ENCODE peak calls at places on chromosomes 7 and 10, in six cellular contexts. One of them, this sample, is unnamed.

GRCh38 chr7:83478601-83479000 is 170.3 kb downstream of the SEMA3E start:
- DNase-seq in A673: no peak
- DNase-seq in tibial artery: no peak
- DNase-seq in uterus: no peak
- DNase-seq in heart left ventricle: no peak
- DNase-seq in psoas muscle: no peak
- DNase-seq in this sample: no peak

GRCh38 chr7:83936056-83936703 is 258.4 kb downstream of the SEMA3A start:
- DNase-seq in A673: peak; percentile 88
- DNase-seq in tibial artery: no peak
- DNase-seq in uterus: peak; percentile 13
- DNase-seq in heart left ventricle: peak; percentile 22
- DNase-seq in psoas muscle: peak; percentile 54
- DNase-seq in this sample: no peak

GRCh38 chr10:93106631-93107072 is 33.0 kb downstream of the CYP26A1 start:
- DNase-seq in A673: no peak
- DNase-seq in tibial artery: no peak
- DNase-seq in uterus: no peak
- DNase-seq in heart left ventricle: no peak
- DNase-seq in psoas muscle: no peak
- DNase-seq in this sample: no peak

GRCh38 chr7:98250789-98251188 is 1.2 kb downstream of the TECPR1 start:
- DNase-seq in A673: no peak
- DNase-seq in tibial artery: no peak
- DNase-seq in uterus: no peak
- DNase-seq in heart left ventricle: no peak
- DNase-seq in psoas muscle: no peak
- DNase-seq in this sample: no peak

GRCh38 chr7:87628780-87629569 is 777 bp downstream of the RUNDC3B start:
- DNase-seq in A673: peak; percentile 1
- DNase-seq in tibial artery: no peak
- DNase-seq in uterus: peak; percentile 19
- DNase-seq in heart left ventricle: peak; percentile 14
- DNase-seq in psoas muscle: peak; percentile 57
- DNase-seq in this sample: no peak

GRCh38 chr7:71817931-71818330 is 594.2 kb downstream of the CALN1 start:
- DNase-seq in A673: no peak
- DNase-seq in tibial artery: no peak
- DNase-seq in uterus: no peak
- DNase-seq in heart left ventricle: no peak
- DNase-seq in psoas muscle: no peak
- DNase-seq in this sample: no peak

GRCh38 chr10:59181668-59182067 is 5.2 kb downstream of the PHYHIPL start:
- DNase-seq in A673: peak; percentile 58
- DNase-seq in tibial artery: no peak
- DNase-seq in uterus: no peak
- DNase-seq in heart left ventricle: peak; percentile 5
- DNase-seq in psoas muscle: no peak
- DNase-seq in this sample: no peak

GRCh38 chr10:90777614-90778013 is 80.2 kb downstream of the HTR7 start:
- DNase-seq in A673: no peak
- DNase-seq in tibial artery: no peak
- DNase-seq in uterus: no peak
- DNase-seq in heart left ventricle: no peak
- DNase-seq in psoas muscle: no peak
- DNase-seq in this sample: no peak

GRCh38 chr7:139095194-139095659 is 14.3 kb downstream of the ZC3HAV1 start:
- DNase-seq in A673: no peak
- DNase-seq in tibial artery: peak; percentile 27
- DNase-seq in uterus: no peak
- DNase-seq in heart left ventricle: no peak
- DNase-seq in psoas muscle: peak; percentile 54
- DNase-seq in this sample: no peak

GRCh38 chr7:91636129-91636724 is 244.3 kb downstream of the MTERF1 start:
- DNase-seq in A673: peak; percentile 67
- DNase-seq in tibial artery: peak; percentile 21
- DNase-seq in uterus: no peak
- DNase-seq in heart left ventricle: no peak
- DNase-seq in psoas muscle: no peak
- DNase-seq in this sample: no peak

GRCh38 chr10:24556746-24557742 is 166.6 kb downstream of the ARHGAP21 start:
- DNase-seq in A673: peak; percentile 85
- DNase-seq in tibial artery: no peak
- DNase-seq in uterus: no peak
- DNase-seq in heart left ventricle: no peak
- DNase-seq in psoas muscle: no peak
- DNase-seq in this sample: no peak

GRCh38 chr10:38741226-38741625 is 647.1 kb downstream of the ZNF37A start:
- DNase-seq in A673: no peak
- DNase-seq in tibial artery: no peak
- DNase-seq in uterus: no peak
- DNase-seq in heart left ventricle: no peak
- DNase-seq in psoas muscle: no peak
- DNase-seq in this sample: no peak

GRCh38 chr7:140364819-140365218 is 33.5 kb downstream of the SLC37A3 start:
- DNase-seq in A673: no peak
- DNase-seq in tibial artery: no peak
- DNase-seq in uterus: no peak
- DNase-seq in heart left ventricle: no peak
- DNase-seq in psoas muscle: no peak
- DNase-seq in this sample: no peak

GRCh38 chr10:90418869-90419652 is 438.8 kb downstream of the HTR7 start:
- DNase-seq in A673: no peak
- DNase-seq in tibial artery: no peak
- DNase-seq in uterus: no peak
- DNase-seq in heart left ventricle: no peak
- DNase-seq in psoas muscle: no peak
- DNase-seq in this sample: peak; percentile 72

GRCh38 chr10:31730776-31731175 is 197.9 kb downstream of the ARHGAP12 start:
- DNase-seq in A673: no peak
- DNase-seq in tibial artery: no peak
- DNase-seq in uterus: no peak
- DNase-seq in heart left ventricle: no peak
- DNase-seq in psoas muscle: no peak
- DNase-seq in this sample: no peak

GRCh38 chr7:911791-912480 is 35.6 kb downstream of the GET4 start:
- DNase-seq in A673: no peak
- DNase-seq in tibial artery: no peak
- DNase-seq in uterus: no peak
- DNase-seq in heart left ventricle: no peak
- DNase-seq in psoas muscle: no peak
- DNase-seq in this sample: no peak

GRCh38 chr7:23184709-23185354 is 3.0 kb downstream of the NUP42 start:
- DNase-seq in A673: peak; percentile 74
- DNase-seq in tibial artery: peak; percentile 60
- DNase-seq in uterus: peak; percentile 53
- DNase-seq in heart left ventricle: peak; percentile 33
- DNase-seq in psoas muscle: no peak
- DNase-seq in this sample: no peak

GRCh38 chr10:104208730-104209129 is 23.4 kb downstream of the CFAP43 start:
- DNase-seq in A673: no peak
- DNase-seq in tibial artery: no peak
- DNase-seq in uterus: no peak
- DNase-seq in heart left ventricle: no peak
- DNase-seq in psoas muscle: no peak
- DNase-seq in this sample: no peak

GRCh38 chr7:135454060-135454459 is 55.8 kb downstream of the CNOT4 start:
- DNase-seq in A673: no peak
- DNase-seq in tibial artery: no peak
- DNase-seq in uterus: no peak
- DNase-seq in heart left ventricle: no peak
- DNase-seq in psoas muscle: no peak
- DNase-seq in this sample: no peak

GRCh38 chr10:73647211-73647874 is 6.1 kb upstream of the MYOZ1 start:
- DNase-seq in A673: peak; percentile 87
- DNase-seq in tibial artery: peak; percentile 64
- DNase-seq in uterus: peak; percentile 61
- DNase-seq in heart left ventricle: peak; percentile 41
- DNase-seq in psoas muscle: peak; percentile 78
- DNase-seq in this sample: no peak

GRCh38 chr7:82805527-82805960 is 357.1 kb downstream of the PCLO start:
- DNase-seq in A673: peak; percentile 95
- DNase-seq in tibial artery: no peak
- DNase-seq in uterus: no peak
- DNase-seq in heart left ventricle: no peak
- DNase-seq in psoas muscle: no peak
- DNase-seq in this sample: no peak

GRCh38 chr10:60434418-60435046 is 44.9 kb upstream of the ANK3 start:
- DNase-seq in A673: peak; percentile 72
- DNase-seq in tibial artery: peak; percentile 26
- DNase-seq in uterus: peak; percentile 22
- DNase-seq in heart left ventricle: peak; percentile 21
- DNase-seq in psoas muscle: no peak
- DNase-seq in this sample: no peak

DNA sequence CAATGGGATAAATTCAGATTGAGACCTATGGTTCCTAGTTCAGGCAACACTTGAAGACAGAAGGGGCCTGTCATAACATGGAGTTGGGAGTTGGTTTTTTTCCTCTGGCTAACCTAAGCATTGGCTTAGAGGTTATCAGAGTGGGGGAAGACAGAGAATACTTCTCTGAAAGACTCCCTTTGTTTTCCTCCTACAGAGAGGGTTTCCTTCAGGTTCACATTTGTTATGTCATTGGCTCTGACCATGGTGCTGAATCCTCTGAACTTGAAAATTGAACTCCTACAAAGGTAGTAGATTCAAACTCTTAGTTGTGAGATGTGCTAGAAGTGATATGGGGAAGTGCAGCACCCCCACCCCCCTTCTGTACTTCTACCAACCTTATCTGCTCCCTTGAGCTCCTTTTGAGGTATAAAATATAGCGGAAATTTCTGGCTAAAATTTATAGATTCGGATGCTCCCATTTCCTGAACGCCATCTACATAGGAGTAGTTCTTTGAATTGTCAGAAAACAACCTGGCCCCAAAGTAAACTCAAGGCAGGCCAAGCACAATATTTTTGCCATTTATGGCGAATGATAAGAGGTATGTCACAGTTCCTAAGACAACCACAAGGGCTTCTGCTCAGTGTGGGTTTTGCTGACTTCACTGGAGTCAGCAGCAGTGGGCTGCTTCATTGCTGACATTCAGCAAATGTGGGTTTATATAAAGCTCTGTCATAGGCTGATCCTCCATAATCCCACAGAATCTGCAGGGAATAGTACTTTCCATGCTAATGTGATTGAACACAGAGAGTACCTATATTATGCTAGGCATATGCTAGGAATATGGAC is 131.6 kb upstream of the KLF14 start:
- DNase-seq in A673: no peak
- DNase-seq in tibial artery: no peak
- DNase-seq in uterus: no peak
- DNase-seq in heart left ventricle: no peak
- DNase-seq in psoas muscle: no peak
- DNase-seq in this sample: no peak
- TF ChIP-seq CTCF in A673: peak; percentile 22
- TF ChIP-seq CTCF in tibial artery: no peak
- TF ChIP-seq CTCF in uterus: no peak
- TF ChIP-seq CTCF in heart left ventricle: no peak
- TF ChIP-seq CTCF in psoas muscle: no peak
- TF ChIP-seq CTCF in this sample: no peak

DNA sequence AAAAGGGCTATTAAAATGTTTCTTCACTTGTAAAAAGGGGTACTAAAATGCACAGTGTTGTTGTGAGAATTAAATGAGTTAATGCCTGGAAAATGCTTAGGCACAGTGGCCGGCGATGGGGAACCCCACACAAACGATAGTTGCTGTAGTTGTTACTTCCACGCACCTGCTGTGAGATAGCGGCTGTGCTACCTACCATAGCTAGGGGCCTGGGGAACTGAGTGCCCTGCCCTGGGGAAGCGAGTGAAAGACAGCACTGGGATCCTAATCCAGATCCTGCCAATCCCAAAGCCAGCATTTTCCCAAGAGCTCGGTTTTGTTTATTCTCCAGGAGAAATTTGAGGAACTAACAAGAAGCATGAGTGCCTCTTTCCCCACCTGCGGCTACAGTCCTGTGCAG is 27.8 kb downstream of the DDC start:
- DNase-seq in A673: no peak
- DNase-seq in tibial artery: no peak
- DNase-seq in uterus: no peak
- DNase-seq in heart left ventricle: no peak
- DNase-seq in psoas muscle: no peak
- DNase-seq in this sample: no peak
- H3K27ac ChIP-seq in A673: no peak overlapping the region
- H3K27ac ChIP-seq in tibial artery: no peak overlapping the region
- H3K27ac ChIP-seq in uterus: no peak overlapping the region
- H3K27ac ChIP-seq in heart left ventricle: no peak overlapping the region
- H3K27ac ChIP-seq in psoas muscle: no peak overlapping the region
- H3K27ac ChIP-seq in this sample: no peak overlapping the region

GRCh38 chr10:117554371-117554770 is 11.8 kb downstream of the EMX2 start:
- DNase-seq in A673: no peak
- DNase-seq in tibial artery: no peak
- DNase-seq in uterus: no peak
- DNase-seq in heart left ventricle: no peak
- DNase-seq in psoas muscle: no peak
- DNase-seq in this sample: no peak

GRCh38 chr10:117553171-117553814 is 10.7 kb downstream of the EMX2 start:
- DNase-seq in A673: no peak
- DNase-seq in tibial artery: no peak
- DNase-seq in uterus: peak; percentile 68
- DNase-seq in heart left ventricle: no peak
- DNase-seq in psoas muscle: peak; percentile 60
- DNase-seq in this sample: no peak

GRCh38 chr10:117552759-117553158 is 10.2 kb downstream of the EMX2 start:
- DNase-seq in A673: no peak
- DNase-seq in tibial artery: no peak
- DNase-seq in uterus: peak; percentile 59
- DNase-seq in heart left ventricle: no peak
- DNase-seq in psoas muscle: no peak
- DNase-seq in this sample: no peak

GRCh38 chr10:117555017-117555416 is 12.5 kb downstream of the EMX2 start:
- DNase-seq in A673: no peak
- DNase-seq in tibial artery: no peak
- DNase-seq in uterus: no peak
- DNase-seq in heart left ventricle: no peak
- DNase-seq in psoas muscle: no peak
- DNase-seq in this sample: no peak

GRCh38 chr10:117553815-117554172 is 11.2 kb downstream of the EMX2 start:
- DNase-seq in A673: no peak
- DNase-seq in tibial artery: no peak
- DNase-seq in uterus: no peak
- DNase-seq in heart left ventricle: no peak
- DNase-seq in psoas muscle: no peak
- DNase-seq in this sample: no peak
- H3K4me1 ChIP-seq in A673: no peaks in the 10 kb centered on the region
- H3K4me1 ChIP-seq in tibial artery: peaks cover 27% of the 10 kb centered on the region
- H3K4me1 ChIP-seq in uterus: peaks cover 8% of the 10 kb centered on the region
- H3K4me1 ChIP-seq in heart left ventricle: no peaks in the 10 kb centered on the region
- H3K4me1 ChIP-seq in psoas muscle: peaks cover 31% of the 10 kb centered on the region
- H3K4me1 ChIP-seq in this sample: no peaks in the 10 kb centered on the region

GRCh38 chr7:143355450-143356385 is 6.8 kb downstream of the FAM131B start:
- DNase-seq in A673: no peak
- DNase-seq in tibial artery: no peak
- DNase-seq in uterus: no peak
- DNase-seq in heart left ventricle: no peak
- DNase-seq in psoas muscle: no peak
- DNase-seq in this sample: no peak
- TF ChIP-seq CTCF in A673: no peak
- TF ChIP-seq CTCF in tibial artery: no peak
- TF ChIP-seq CTCF in uterus: no peak
- TF ChIP-seq CTCF in heart left ventricle: no peak
- TF ChIP-seq CTCF in psoas muscle: no peak
- TF ChIP-seq CTCF in this sample: no peak

This sample was measured in RWPE2.